ENCODE peak calls at places on chromosomes 13 and 19, in four cellular contexts. One of them, this sample, is unnamed.

GRCh38 chr19:55486971-55487883 is 1.0 kb upstream of the SSC5D start:
- DNase-seq in stomach: no peak
- DNase-seq in amygdala: no peak
- DNase-seq in amniotic epithelial cell: peak; percentile 91
- DNase-seq in this sample: peak; percentile 27

GRCh38 chr19:8451885-8452284 is 7.1 kb downstream of the HNRNPM start:
- DNase-seq in amygdala: no peak
- DNase-seq in stomach: no peak
- DNase-seq in amniotic epithelial cell: peak; percentile 88
- DNase-seq in this sample: no peak

GRCh38 chr19:10899171-10899653 is 27.9 kb downstream of the CARM1 start:
- DNase-seq in stomach: peak; percentile 85
- DNase-seq in amygdala: no peak
- DNase-seq in amniotic epithelial cell: no peak
- DNase-seq in this sample: no peak

GRCh38 chr19:30214651-30215051 is 157.5 kb upstream of the ZNF536 start:
- DNase-seq in amygdala: no peak
- DNase-seq in amniotic epithelial cell: no peak
- DNase-seq in stomach: no peak
- DNase-seq in this sample: no peak

GRCh38 chr13:39900106-39900750 is 244.8 kb downstream of the COG6 start:
- DNase-seq in amniotic epithelial cell: peak; percentile 90
- DNase-seq in stomach: no peak
- DNase-seq in amygdala: no peak
- DNase-seq in this sample: no peak

GRCh38 chr19:36115453-36116343 is at the start of gene TBCB:
- DNase-seq in stomach: peak; percentile 84
- DNase-seq in amygdala: no peak
- DNase-seq in amniotic epithelial cell: peak; percentile 16
- DNase-seq in this sample: peak; percentile 85

GRCh38 chr19:39188960-39189359 is 7.8 kb upstream of the NCCRP1 start:
- DNase-seq in stomach: no peak
- DNase-seq in amniotic epithelial cell: no peak
- DNase-seq in amygdala: no peak
- DNase-seq in this sample: no peak

GRCh38 chr13:102580552-102581169 is 16.1 kb upstream of the TPP2 start:
- DNase-seq in amniotic epithelial cell: peak; percentile 68
- DNase-seq in stomach: no peak
- DNase-seq in amygdala: no peak
- DNase-seq in this sample: no peak

GRCh38 chr19:4504874-4505569 is 13.3 kb downstream of the PLIN4 start:
- DNase-seq in stomach: no peak
- DNase-seq in amniotic epithelial cell: peak; percentile 10
- DNase-seq in amygdala: no peak
- DNase-seq in this sample: no peak

GRCh38 chr13:94553766-94554165 is 42.2 kb downstream of the TGDS start:
- DNase-seq in amygdala: no peak
- DNase-seq in amniotic epithelial cell: no peak
- DNase-seq in stomach: no peak
- DNase-seq in this sample: no peak

GRCh38 chr19:46759817-46760333 is 13.6 kb upstream of the STRN4 start:
- DNase-seq in stomach: no peak
- DNase-seq in amniotic epithelial cell: peak; percentile 95
- DNase-seq in amygdala: no peak
- DNase-seq in this sample: no peak

GRCh38 chr13:30577381-30577780 is 40.3 kb upstream of the USPL1 start:
- DNase-seq in stomach: no peak
- DNase-seq in amniotic epithelial cell: peak; percentile 99
- DNase-seq in amygdala: no peak
- DNase-seq in this sample: peak; percentile 30

GRCh38 chr13:97125810-97126738 is 96.1 kb upstream of the MBNL2 start:
- DNase-seq in stomach: no peak
- DNase-seq in amygdala: no peak
- DNase-seq in amniotic epithelial cell: peak; percentile 84
- DNase-seq in this sample: no peak

GRCh38 chr19:19602136-19602712 is 16.3 kb downstream of the PBX4 start:
- DNase-seq in stomach: no peak
- DNase-seq in amygdala: no peak
- DNase-seq in amniotic epithelial cell: no peak
- DNase-seq in this sample: no peak

GRCh38 chr13:88436974-88437373 is 765.8 kb downstream of the SLITRK5 start:
- DNase-seq in stomach: no peak
- DNase-seq in amygdala: no peak
- DNase-seq in amniotic epithelial cell: no peak
- DNase-seq in this sample: no peak

GRCh38 chr19:42281175-42282035 is 12.4 kb downstream of the CIC start:
- DNase-seq in amniotic epithelial cell: peak; percentile 66
- DNase-seq in stomach: no peak
- DNase-seq in amygdala: peak; percentile 84
- DNase-seq in this sample: no peak

GRCh38 chr13:114015111-114015551 is 41.3 kb upstream of the C13orf46 start:
- DNase-seq in amniotic epithelial cell: no peak
- DNase-seq in amygdala: no peak
- DNase-seq in stomach: peak; percentile 58
- DNase-seq in this sample: no peak

GRCh38 chr13:110714798-110715394 is 1.4 kb downstream of the ING1 start:
- DNase-seq in amniotic epithelial cell: peak; percentile 40
- DNase-seq in amygdala: peak; percentile 76
- DNase-seq in stomach: peak; percentile 55
- DNase-seq in this sample: peak; percentile 35

GRCh38 chr19:52665529-52665928 is 27.4 kb upstream of the ZNF83 start:
- DNase-seq in amniotic epithelial cell: peak; percentile 89
- DNase-seq in stomach: no peak
- DNase-seq in amygdala: no peak
- DNase-seq in this sample: no peak

GRCh38 chr19:532578-533484 is 1.3 kb downstream of the CDC34 start:
- DNase-seq in stomach: peak; percentile 85
- DNase-seq in amygdala: peak; percentile 82
- DNase-seq in amniotic epithelial cell: peak; percentile 65
- DNase-seq in this sample: no peak

GRCh38 chr19:48913114-48913513 is 13.0 kb downstream of the NUCB1 start:
- DNase-seq in stomach: no peak
- DNase-seq in amygdala: no peak
- DNase-seq in amniotic epithelial cell: no peak
- DNase-seq in this sample: no peak

GRCh38 chr19:13850910-13851753 is 25.8 kb upstream of the NANOS3 start:
- DNase-seq in amniotic epithelial cell: peak; percentile 85
- DNase-seq in amygdala: peak; percentile 50
- DNase-seq in stomach: peak; percentile 83
- DNase-seq in this sample: peak; percentile 68

GRCh38 chr19:32336259-32337111 is 8.9 kb upstream of the ZNF507 start:
- DNase-seq in stomach: no peak
- DNase-seq in amniotic epithelial cell: peak; percentile 82
- DNase-seq in amygdala: no peak
- DNase-seq in this sample: no peak

GRCh38 chr13:113291997-113292862 is 4.8 kb upstream of the LAMP1 start:
- DNase-seq in amygdala: no peak
- DNase-seq in stomach: no peak
- DNase-seq in amniotic epithelial cell: no peak
- DNase-seq in this sample: no peak

GRCh38 chr13:33353210-33353609 is 67.7 kb upstream of the STARD13 start:
- DNase-seq in amniotic epithelial cell: no peak
- DNase-seq in amygdala: peak; percentile 16
- DNase-seq in stomach: no peak
- DNase-seq in this sample: no peak

GRCh38 chr13:84037937-84038464 is 155.7 kb upstream of the SLITRK1 start:
- DNase-seq in amniotic epithelial cell: no peak
- DNase-seq in stomach: no peak
- DNase-seq in amygdala: no peak
- DNase-seq in this sample: no peak

GRCh38 chr19:7862413-7862951 is 11.7 kb downstream of the PRR36 start:
- DNase-seq in amygdala: peak; percentile 49
- DNase-seq in amniotic epithelial cell: peak; percentile 53
- DNase-seq in stomach: peak; percentile 57
- DNase-seq in this sample: peak; percentile 66

GRCh38 chr13:41544824-41545707 is 87.7 kb downstream of the RGCC start:
- DNase-seq in stomach: no peak
- DNase-seq in amniotic epithelial cell: no peak
- DNase-seq in amygdala: no peak
- DNase-seq in this sample: no peak

GRCh38 chr13:86464193-86464592 is 665.0 kb upstream of the SLITRK6 start:
- DNase-seq in amygdala: no peak
- DNase-seq in stomach: no peak
- DNase-seq in amniotic epithelial cell: no peak
- DNase-seq in this sample: no peak

GRCh38 chr13:75704194-75704941 is 68.2 kb downstream of the LMO7 start:
- DNase-seq in amniotic epithelial cell: peak; percentile 64
- DNase-seq in stomach: no peak
- DNase-seq in amygdala: no peak
- DNase-seq in this sample: no peak

GRCh38 chr13:68176486-68176885 is 946.4 kb upstream of the PCDH9 start:
- DNase-seq in amygdala: no peak
- DNase-seq in stomach: no peak
- DNase-seq in amniotic epithelial cell: peak; percentile 55
- DNase-seq in this sample: no peak

GRCh38 chr13:33543631-33544030 is 258.1 kb upstream of the STARD13 start:
- DNase-seq in amygdala: no peak
- DNase-seq in amniotic epithelial cell: peak; percentile 7
- DNase-seq in stomach: no peak
- DNase-seq in this sample: no peak

This sample was measured in activated T-helper 9 cell treated with anti-CD3 and anti-CD28 coated beads, Interleukin-2, amount 50 U/mL, for 16 hours.